ENCODE peak calls at places on chromosomes 1 and 21, in four cellular contexts. F, M, J and V are unnamed samples.
A peak's percentile ranks its signal among the peaks of the same experiment; 100 is the strongest.

GRCh38 chr1:10685196-10685850 is 111.1 kb downstream of the CASZ1 start:
- DNase-seq in F (no peak), M (no peak), J (no peak), V (no peak)

GRCh38 chr1:27176323-27176722 is 21.4 kb upstream of the SLC9A1 start:
- DNase-seq in F (no peak), M (no peak), J (no peak), V (no peak)

GRCh38 chr1:248268178-248268577 is 9.6 kb downstream of the OR2T33 start:
- DNase-seq in F (no peak), M (no peak), J (no peak), V (no peak)

GRCh38 chr1:233289676-233290075 is 5.8 kb downstream of the PCNX2 start:
- DNase-seq in F (no peak), M (no peak), J (no peak), V (no peak)

GRCh38 chr1:57003398-57004139 is 37.8 kb upstream of the C8B start:
- DNase-seq in F (no peak), M (no peak), J (no peak), V (no peak)

GRCh38 chr1:108560430-108561144 is 687 bp downstream of the EEIG2 start:
- DNase-seq in F (no peak), M (peak; percentile 66), J (peak; percentile 64), V (peak; percentile 77)

GRCh38 chr1:3598051-3598471 is 13.2 kb downstream of the MEGF6 start:
- DNase-seq in F (no peak), M (peak; percentile 17), J (no peak), V (no peak)

GRCh38 chr1:5394111-5394510 is 598.1 kb downstream of the NPHP4 start:
- DNase-seq in F (no peak), M (no peak), J (no peak), V (no peak)

GRCh38 chr21:32336711-32337110 is 38.1 kb downstream of the MRAP start:
- DNase-seq in F (no peak), M (peak; percentile 61), J (no peak), V (no peak)

GRCh38 chr1:1901641-1902294 is 10.9 kb upstream of the GNB1 start:
- DNase-seq in F (no peak), M (no peak), J (no peak), V (peak; percentile 7)

GRCh38 chr1:167455786-167456446 is 62.4 kb downstream of the CD247 start:
- DNase-seq in F (no peak), M (peak; percentile 4), J (peak; percentile 78), V (no peak)

GRCh38 chr1:51699376-51699775 is 82.5 kb downstream of the OSBPL9 start:
- DNase-seq in F (no peak), M (peak; percentile 6), J (no peak), V (no peak)

GRCh38 chr1:202938287-202938925 is 11.4 kb upstream of the KLHL12 start:
- DNase-seq in F (no peak), M (no peak), J (no peak), V (no peak)

GRCh38 chr1:180935326-180936109 is 22.8 kb downstream of the KIAA1614 start:
- DNase-seq in F (no peak), M (no peak), J (no peak), V (no peak)

GRCh38 chr1:55304306-55304705 is 89.1 kb upstream of the USP24 start:
- DNase-seq in F (no peak), M (no peak), J (no peak), V (no peak)

GRCh38 chr1:23562138-23562819 is 3.0 kb upstream of the ID3 start:
- DNase-seq in F (peak; percentile 92), M (peak; percentile 99), J (peak; percentile 92), V (peak; percentile 90)

GRCh38 chr1:29123871-29124365 is at the start of gene TMEM200B:
- DNase-seq in F (no peak), M (no peak), J (peak; percentile 58), V (no peak)

GRCh38 chr1:41581216-41582003 is 96.9 kb upstream of the EDN2 start:
- DNase-seq in F (no peak), M (no peak), J (no peak), V (no peak)

GRCh38 chr1:59635057-59635456 is 179.7 kb upstream of the HOOK1 start:
- DNase-seq in F (no peak), M (no peak), J (peak; percentile 62), V (no peak)

GRCh38 chr1:59641861-59642260 is 172.9 kb upstream of the HOOK1 start:
- DNase-seq in F (no peak), M (peak; percentile 24), J (no peak), V (no peak)

GRCh38 chr1:59640851-59641250 is 173.9 kb upstream of the HOOK1 start:
- DNase-seq in F (no peak), M (no peak), J (no peak), V (no peak)

GRCh38 chr1:59643526-59643925 is 171.2 kb upstream of the HOOK1 start:
- DNase-seq in F (no peak), M (no peak), J (no peak), V (no peak)

GRCh38 chr1:59638172-59638800 is 176.5 kb upstream of the HOOK1 start:
- DNase-seq in F (no peak), M (peak; percentile 79), J (peak; percentile 63), V (no peak)
- TF ChIP-seq CTCF in F (no peak), M (peak; percentile 14), J (no peak), V (no peak)

DNA sequence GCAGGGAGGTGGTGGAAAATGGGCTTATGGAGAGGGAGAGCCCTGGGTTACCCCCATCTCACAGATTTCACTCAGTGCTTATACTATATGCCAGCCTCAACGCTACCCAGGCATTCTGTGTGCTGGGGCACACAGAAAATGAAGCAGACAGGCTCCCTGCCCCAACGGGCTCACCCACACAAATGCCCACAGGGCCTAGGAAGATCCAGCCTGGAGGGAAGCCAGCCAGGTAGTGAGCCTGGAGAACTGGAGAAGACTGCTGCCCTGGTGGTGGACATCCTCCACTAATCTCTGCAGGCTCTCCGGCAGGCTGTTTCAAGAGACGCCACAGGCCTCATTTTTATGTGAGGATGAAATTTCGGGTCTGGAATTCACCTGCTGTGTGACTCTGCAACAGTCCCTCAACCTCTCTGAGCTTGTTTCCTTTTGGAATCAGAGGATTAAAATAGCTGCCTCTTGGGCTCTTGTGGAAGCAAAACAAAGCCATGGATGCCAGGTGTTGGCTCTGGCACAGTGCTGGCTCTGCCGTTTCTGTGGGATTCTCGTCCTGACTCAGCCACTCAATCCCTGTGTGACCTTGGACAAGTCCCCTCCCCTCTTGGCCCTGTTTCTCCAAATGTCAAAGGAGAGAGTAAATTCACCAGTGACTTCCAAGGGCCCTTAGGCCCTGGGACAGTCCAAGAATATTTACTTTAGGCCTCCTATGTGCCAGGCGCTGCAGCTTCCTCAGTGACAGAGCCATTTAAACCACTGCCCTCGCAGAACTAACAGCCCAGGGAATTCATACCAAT is 3.6 kb downstream of the PAQR7 start:
- DNase-seq in F (no peak), M (no peak), J (no peak), V (no peak)
- H3K27ac ChIP-seq in F (no peak overlapping the region), M (no peak overlapping the region), J (no peak overlapping the region), V (no peak overlapping the region)

DNA sequence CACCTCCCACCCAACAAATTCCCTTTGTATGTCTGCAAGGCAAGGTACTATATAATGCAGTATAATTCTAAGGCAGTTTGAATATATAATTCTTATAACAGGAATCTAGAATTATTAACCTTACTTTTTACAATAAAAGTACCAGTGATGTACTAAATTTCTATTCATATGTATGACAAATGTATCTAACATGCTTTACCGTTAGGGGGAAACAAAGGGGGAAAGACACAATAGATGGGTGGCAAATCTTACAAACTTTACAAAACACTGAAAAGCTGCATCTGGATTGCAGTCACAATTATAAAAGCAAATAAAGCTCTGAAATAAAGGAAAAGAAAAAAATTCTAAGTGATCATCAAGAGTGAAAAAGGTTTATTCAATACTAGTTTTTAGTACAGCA is 2.3 kb downstream of the PIK3R3 start:
- DNase-seq in F (no peak), M (no peak), J (peak; percentile 32), V (no peak)
- TF ChIP-seq CTCF in F (no peak), M (peak; percentile 13), J (peak; percentile 47), V (no peak)

GRCh38 chr1:114077188-114077587 is 76.5 kb downstream of the SYT6 start:
- DNase-seq in F (no peak), M (no peak), J (no peak), V (no peak)

GRCh38 chr1:114078116-114078515 is 75.6 kb downstream of the SYT6 start:
- DNase-seq in F (no peak), M (no peak), J (no peak), V (no peak)

GRCh38 chr1:114075082-114075481 is 78.6 kb downstream of the SYT6 start:
- DNase-seq in F (no peak), M (no peak), J (no peak), V (no peak)

GRCh38 chr1:114075546-114076249 is 78.0 kb downstream of the SYT6 start:
- DNase-seq in F (no peak), M (no peak), J (no peak), V (no peak)

DNA sequence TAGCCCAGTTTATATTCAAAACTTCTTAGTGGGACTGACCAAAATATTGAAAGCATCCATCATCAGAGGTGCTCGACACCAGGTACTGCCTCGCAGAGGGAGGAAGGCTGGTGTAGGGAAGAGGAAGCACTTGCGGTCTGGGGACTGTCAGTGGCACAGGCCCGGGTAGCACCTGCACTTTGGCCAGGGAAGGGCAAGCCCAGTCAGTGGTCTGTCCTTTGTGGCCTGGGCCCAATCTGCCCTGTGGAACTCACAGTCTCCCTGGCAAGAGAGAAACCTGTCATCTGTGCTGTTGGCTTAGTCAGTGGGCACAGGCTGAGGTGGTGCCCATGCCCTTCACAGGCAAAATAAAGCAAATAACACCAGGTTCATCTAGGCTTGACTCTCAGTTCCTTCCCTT is 77.4 kb downstream of the SYT6 start:
- DNase-seq in F (no peak), M (no peak), J (no peak), V (no peak)
- H3K27ac ChIP-seq in F (no peak overlapping the region), M (no peak overlapping the region), J (no peak overlapping the region), V (no peak overlapping the region)

GRCh38 chr1:204359474-204360255 is at the start of gene PLEKHA6:
- DNase-seq in F (peak; percentile 82), M (peak; percentile 33), J (peak; percentile 82), V (peak; percentile 100)
- TF ChIP-seq CTCF in F (peak; percentile 26), M (peak; percentile 61), J (peak; percentile 26), V (peak; percentile 87)

DNA sequence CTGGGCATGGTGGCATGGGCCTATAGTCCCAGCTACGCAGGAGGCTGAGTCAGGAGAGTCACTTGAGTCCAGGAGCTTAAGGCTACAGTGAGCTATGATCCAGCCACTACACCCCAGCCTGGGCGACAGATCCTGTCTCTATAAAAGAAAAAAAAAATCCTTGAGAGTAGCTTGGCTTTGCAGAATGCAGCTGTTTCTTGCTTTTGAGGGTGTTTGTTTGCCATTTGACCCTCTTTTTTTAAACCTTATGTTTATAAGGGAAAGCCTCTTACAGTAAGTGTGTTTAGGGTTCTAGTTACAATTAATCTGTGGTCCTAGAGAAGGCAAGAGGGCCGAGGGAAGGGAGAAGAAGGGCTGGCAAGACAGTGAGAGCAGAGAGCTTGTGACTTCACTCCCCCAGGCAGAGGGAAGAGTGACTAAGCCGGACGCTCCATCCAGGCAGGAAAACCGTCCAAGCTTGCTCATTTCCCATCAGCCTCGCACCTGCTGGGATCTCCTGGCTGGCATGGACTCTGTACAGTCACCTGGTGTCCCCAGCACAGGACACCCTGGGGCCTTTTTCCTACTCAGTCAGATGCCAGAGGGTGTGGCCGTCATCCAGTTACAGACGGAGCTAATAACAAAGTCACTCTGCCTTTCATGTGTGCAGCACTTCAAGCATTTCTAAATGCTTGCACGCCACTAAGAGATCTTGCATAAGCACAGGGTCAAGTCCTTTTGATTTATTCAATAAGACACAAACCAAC is 55.5 kb upstream of the PSEN2 start:
- DNase-seq in F (no peak), M (peak; percentile 84), J (no peak), V (peak; percentile 15)
- H3K27ac ChIP-seq in F (peak overlapping the region; percentile 82), M (peak overlapping the region; percentile 92), J (no peak overlapping the region), V (no peak overlapping the region)